ENCODE peak calls at places on chromosomes 11 and 22, in four cellular contexts. N is stomach, F is sigmoid colon, L is A549. W is an unnamed sample.

GRCh38 chr11:123063396-123064267 is 1.7 kb upstream of the HSPA8 start:
- DNase-seq in N (peak; percentile 50), F (peak; percentile 79), L (no peak), W (peak; percentile 68)

GRCh38 chr11:35470616-35471015 is 51.3 kb upstream of the SLC1A2 start:
- DNase-seq in N (no peak), F (no peak), L (no peak), W (no peak)

GRCh38 chr22:22945195-22945594 is 57.6 kb downstream of the IGLL5 start:
- DNase-seq in N (peak; percentile 21), F (no peak), L (no peak), W (no peak)

GRCh38 chr22:42596376-42596775 is 18.3 kb downstream of the POLDIP3 start:
- DNase-seq in N (no peak), F (no peak), L (no peak), W (no peak)

GRCh38 chr11:9461760-9462134 is 935 bp downstream of the ZNF143 start:
- DNase-seq in N (no peak), F (no peak), L (peak; percentile 13), W (no peak)

GRCh38 chr11:95341246-95341645 is 110.2 kb upstream of the SESN3 start:
- DNase-seq in N (no peak), F (no peak), L (no peak), W (peak; percentile 28)

GRCh38 chr11:108871152-108871551 is 206.3 kb downstream of the DDX10 start:
- DNase-seq in N (no peak), F (no peak), L (no peak), W (peak; percentile 32)

GRCh38 chr11:115869780-115870431 is 365.7 kb upstream of the CADM1 start:
- DNase-seq in N (no peak), F (no peak), L (no peak), W (no peak)

GRCh38 chr22:22917377-22917776 is 29.8 kb downstream of the IGLL5 start:
- DNase-seq in N (no peak), F (no peak), L (no peak), W (no peak)

GRCh38 chr11:92941676-92942571 is 27.5 kb upstream of the MTNR1B start:
- DNase-seq in N (no peak), F (no peak), L (peak; percentile 40), W (no peak)

GRCh38 chr11:75276696-75277095 is 36.1 kb downstream of the TPBGL start:
- DNase-seq in N (peak; percentile 9), F (peak; percentile 52), L (no peak), W (no peak)

GRCh38 chr11:7004482-7004881 is 15.7 kb downstream of the ZNF214 start:
- DNase-seq in N (no peak), F (no peak), L (no peak), W (no peak)

GRCh38 chr11:12727556-12728070 is 53.4 kb downstream of the TEAD1 start:
- DNase-seq in N (no peak), F (no peak), L (no peak), W (no peak)

GRCh38 chr11:33454264-33454663 is 197.1 kb downstream of the HIPK3 start:
- DNase-seq in N (no peak), F (no peak), L (no peak), W (no peak)
- TF ChIP-seq EP300 in N (no peak), F (no peak), L (no peak), W (no peak)

GRCh38 chr22:44080936-44081853 is 57.1 kb downstream of the PARVB start:
- DNase-seq in N (peak; percentile 79), F (peak; percentile 91), L (peak; percentile 73), W (peak; percentile 86)
- TF ChIP-seq EP300 in N (no peak), F (no peak), L (no peak), W (no peak)

GRCh38 chr22:25013634-25014033 is 61.1 kb downstream of the KIAA1671 start:
- DNase-seq in N (no peak), F (no peak), L (no peak), W (no peak)
- TF ChIP-seq EP300 in N (no peak), F (no peak), L (no peak), W (no peak)

DNA sequence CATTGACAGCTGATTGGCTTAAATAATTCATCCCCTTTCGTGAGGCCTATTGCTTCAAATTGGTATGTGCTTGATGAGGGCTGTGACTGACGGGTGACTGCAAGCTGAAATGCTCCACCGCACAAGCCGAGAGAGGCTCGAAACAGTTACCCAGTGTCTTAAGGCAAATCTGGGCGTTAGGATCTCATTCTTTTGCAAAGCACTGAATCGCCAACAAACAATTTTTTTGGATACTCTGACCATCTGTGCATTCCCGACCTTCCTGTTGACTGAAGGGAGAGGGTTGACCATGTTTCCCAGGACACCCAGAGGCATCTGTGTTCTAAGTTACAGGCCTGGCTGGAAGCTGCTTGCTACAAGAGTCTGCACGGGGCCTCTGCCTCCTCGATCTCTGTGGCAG is 32.2 kb downstream of the CACNG2 start:
- DNase-seq in N (no peak), F (no peak), L (no peak), W (no peak)
- TF ChIP-seq EP300 in N (no peak), F (no peak), L (no peak), W (no peak)

GRCh38 chr22:35476341-35476740 is 64.3 kb upstream of the RASD2 start:
- DNase-seq in N (no peak), F (no peak), L (no peak), W (no peak)
- TF ChIP-seq EP300 in N (no peak), F (no peak), L (no peak), W (no peak)

DNA sequence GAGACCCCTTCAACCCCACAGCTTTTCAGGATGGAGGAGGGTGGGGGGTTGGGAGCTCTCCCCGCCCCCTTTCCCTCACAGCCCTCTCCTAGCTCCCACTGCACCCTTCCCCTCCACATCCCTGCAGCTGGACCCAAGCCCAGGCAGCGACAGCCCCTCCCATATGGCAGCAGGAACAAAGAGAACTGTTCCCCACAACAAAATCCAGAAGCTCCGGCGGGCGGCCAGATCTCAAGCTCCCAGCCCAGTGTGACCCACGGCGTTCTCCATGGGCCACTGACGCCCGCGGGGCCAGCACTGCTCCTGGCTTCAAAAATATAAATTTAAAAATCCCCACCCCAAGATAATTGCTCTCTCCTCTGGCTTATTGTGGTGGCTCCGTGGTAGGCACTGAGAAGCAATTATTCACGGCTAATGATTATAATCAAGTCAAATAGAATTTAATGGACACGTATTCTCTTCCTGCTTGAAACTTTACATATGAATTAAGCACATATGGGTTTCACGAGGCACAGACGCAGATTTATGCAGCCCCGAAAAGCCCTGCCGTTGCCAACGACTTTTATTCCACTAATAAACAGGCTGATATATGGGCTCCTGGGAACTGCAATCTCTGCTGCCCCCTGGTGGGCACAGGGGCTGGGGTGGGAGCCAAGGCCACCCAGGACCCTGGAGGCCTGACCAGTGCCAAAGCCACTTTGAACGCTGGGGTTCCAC is 17.6 kb downstream of the MACROD1 start:
- DNase-seq in N (peak; percentile 82), F (peak; percentile 98), L (peak; percentile 72), W (peak; percentile 95)
- TF ChIP-seq EP300 in N (no peak), F (no peak), L (no peak), W (no peak)

DNA sequence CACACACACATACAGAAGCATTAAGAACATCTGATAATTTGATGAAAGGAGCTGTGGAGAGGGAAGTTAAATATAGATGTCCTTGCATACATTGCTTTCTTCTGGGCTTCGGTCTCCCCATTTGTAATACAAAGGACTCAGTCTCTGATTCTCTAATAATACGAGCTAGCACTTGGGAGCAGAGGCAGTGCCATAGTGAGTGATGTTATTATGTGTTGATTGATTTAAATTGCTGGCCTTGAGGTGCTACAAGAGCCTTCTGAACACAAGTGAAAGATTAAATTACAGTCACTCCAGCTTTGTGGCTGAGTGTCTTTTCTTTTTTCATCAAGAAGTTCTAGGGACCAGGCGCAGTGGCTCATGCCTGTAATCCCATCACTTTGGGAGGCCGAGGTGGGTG is 61.5 kb upstream of the HMGXB4 start:
- DNase-seq in N (no peak), F (no peak), L (no peak), W (no peak)
- TF ChIP-seq EP300 in N (no peak), F (no peak), L (no peak), W (no peak)

GRCh38 chr11:118415739-118416068 is 14.3 kb downstream of the ATP5MG start:
- DNase-seq in N (peak; percentile 41), F (peak; percentile 89), L (peak; percentile 36), W (no peak)
- TF ChIP-seq EP300 in N (no peak), F (no peak), L (no peak), W (no peak)

DNA sequence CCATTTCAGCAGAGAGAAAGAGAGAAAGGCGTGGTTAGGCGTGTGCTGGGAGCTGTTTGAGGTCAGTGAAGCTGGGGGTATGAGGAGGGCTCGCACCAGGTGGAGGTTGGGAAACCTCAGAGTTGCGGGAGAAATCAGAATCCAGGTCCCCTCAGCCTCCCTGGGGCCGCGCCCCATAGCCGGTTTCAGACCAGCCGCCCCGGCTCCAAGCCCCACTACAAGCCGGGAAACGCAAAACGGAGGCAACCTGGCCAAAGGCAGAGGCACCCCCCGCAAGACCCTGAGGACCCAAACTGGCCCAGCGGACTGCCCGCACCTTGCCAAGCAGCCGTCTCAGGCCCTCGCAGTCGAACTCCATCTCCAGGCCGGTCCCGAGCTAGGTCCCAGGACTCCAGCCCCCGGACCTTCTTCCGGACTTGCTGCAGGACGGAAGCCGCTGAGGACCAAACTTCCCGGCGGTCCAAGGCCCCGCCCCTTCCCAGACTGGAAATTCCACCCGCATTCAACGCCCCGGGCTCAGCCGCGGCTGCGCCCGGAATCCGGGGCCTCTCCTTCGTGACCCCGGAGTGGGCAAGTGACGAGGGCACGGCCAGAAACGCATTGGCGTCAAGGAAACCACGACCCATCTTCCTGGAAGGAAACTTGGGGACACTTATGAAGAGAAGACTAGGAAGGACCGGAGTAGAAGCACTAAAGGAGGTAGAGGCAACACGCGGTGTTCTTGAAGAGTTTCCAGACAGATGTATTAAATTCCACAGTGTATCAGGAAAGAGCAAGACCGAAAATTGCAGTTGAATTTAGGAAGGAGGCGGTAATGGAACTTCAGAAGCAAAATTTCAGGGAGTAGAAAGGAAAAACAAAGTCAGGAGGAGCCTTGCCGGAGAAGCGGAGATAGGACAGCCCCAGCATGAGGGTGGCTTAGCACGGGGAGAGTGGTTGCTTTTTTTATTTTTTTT is at the start of gene UEVLD:
- DNase-seq in N (peak; percentile 90), F (peak; percentile 96), L (peak; percentile 97), W (peak; percentile 90)
- TF ChIP-seq EP300 in N (peak; percentile 44), F (no peak), L (no peak), W (peak; percentile 39)

W was measured in ovary.